ENCODE peak calls at places on chromosomes 6 and 20, in seven cellular contexts. U is prostate gland, J is fibroblast of lung, B is esophagus squamous epithelium, K is colonic mucosa, C is AG04450, G is ascending aorta. D is an unnamed sample. For H3K27me3, the result is how much of the 10 kb centered on the place peaks cover.

GRCh38 chr6:100774681-100775080 is 106.4 kb downstream of the ASCC3 start:
- DNase-seq in B (no peak), U (no peak), J (no peak), C (peak), G (no peak), K (no peak), D (no peak)

GRCh38 chr20:54995553-54995952 is 520.2 kb downstream of the DOK5 start:
- DNase-seq in B (no peak), G (no peak), U (no peak), J (no peak), K (no peak), C (no peak), D (no peak)

GRCh38 chr6:77073410-77073760 is 389.9 kb downstream of the HTR1B start:
- DNase-seq in G (no peak), B (no peak), C (no peak), U (no peak), J (no peak), K (no peak), D (no peak)

GRCh38 chr6:96899599-96899998 is 1.9 kb upstream of the NDUFAF4 start:
- DNase-seq in U (no peak), K (no peak), B (no peak), J (peak), G (no peak), C (no peak), D (no peak)

GRCh38 chr6:129084406-129084805 is 201.5 kb downstream of the LAMA2 start:
- DNase-seq in K (no peak), U (no peak), G (no peak), C (no peak), B (no peak), J (no peak), D (no peak)

GRCh38 chr20:7772376-7772775 is 167.9 kb downstream of the HAO1 start:
- DNase-seq in J (peak), U (no peak), K (no peak), B (no peak), C (peak), G (no peak), D (no peak)

GRCh38 chr6:109322825-109323580 is 59.3 kb downstream of the CD164 start:
- DNase-seq in B (no peak), U (peak), J (no peak), K (no peak), C (no peak), G (peak), D (no peak)

GRCh38 chr20:21512634-21513180 is 1.2 kb downstream of the NKX2-2 start:
- DNase-seq in G (no peak), B (no peak), K (no peak), C (no peak), J (no peak), U (no peak), D (no peak)

GRCh38 chr6:98653171-98653570 is 181.2 kb upstream of the POU3F2 start:
- DNase-seq in K (no peak), B (no peak), J (no peak), U (no peak), C (no peak), G (no peak), D (no peak)

GRCh38 chr20:63697868-63698545 is 1.6 kb downstream of the TNFRSF6B start:
- DNase-seq in B (no peak), J (no peak), G (no peak), K (no peak), C (no peak), U (no peak), D (no peak)

GRCh38 chr20:14799671-14800070 is 462.3 kb upstream of the FLRT3 start:
- DNase-seq in G (no peak), B (no peak), U (no peak), K (no peak), C (no peak), J (no peak), D (no peak)
- H3K27me3 ChIP-seq in G (under half), B (under half), U (under half), K (under half), C (under half), J (under half), D (under half)

DNA sequence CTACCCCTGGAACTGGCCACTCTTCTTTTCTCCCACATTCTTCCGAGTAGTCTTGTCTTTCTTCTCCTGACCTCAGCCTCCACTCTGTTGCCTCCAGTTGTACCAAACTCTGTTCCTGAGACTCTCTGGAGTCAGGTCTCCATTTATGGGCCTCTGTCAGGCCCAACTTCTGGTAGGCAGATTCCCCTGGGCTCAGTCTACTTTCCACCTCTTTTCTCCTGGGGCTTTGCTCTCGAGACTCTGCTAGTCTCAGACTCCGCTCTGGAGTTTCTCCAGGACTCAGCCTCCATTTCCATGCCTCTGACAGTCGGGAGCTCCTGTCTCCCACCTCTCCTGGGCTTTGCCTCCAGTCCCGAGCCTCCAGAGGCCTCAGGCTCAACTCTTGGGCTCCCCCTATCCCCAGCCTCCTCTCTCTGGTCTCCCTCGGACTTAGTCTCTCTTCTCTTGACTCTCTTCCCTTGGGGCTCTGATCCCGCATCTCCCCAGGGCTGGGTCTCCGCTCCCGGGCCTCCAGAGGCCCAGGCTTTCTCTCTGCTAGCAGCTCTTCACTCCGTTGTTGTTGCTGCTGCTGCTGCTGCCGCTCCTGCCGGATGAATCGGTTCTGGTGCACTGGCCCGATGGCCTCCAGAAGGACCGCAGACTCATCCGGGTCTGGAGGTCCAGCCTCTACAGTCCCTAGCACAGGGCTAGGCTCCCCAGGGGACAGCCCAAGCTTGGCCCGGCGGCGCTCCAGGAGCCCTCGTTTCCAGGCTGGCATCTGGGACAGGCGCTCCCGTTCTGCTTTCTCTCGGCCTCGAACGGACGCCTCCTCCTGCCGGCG is 1.1 kb downstream of the PPP1R18 start:
- DNase-seq in K (no peak), C (no peak), B (no peak), U (no peak), G (no peak), J (peak), D (no peak)
- TF ChIP-seq CTCF in K (no peak), C (peak), B (no peak), U (no peak), G (peak), J (no peak), D (peak)

DNA sequence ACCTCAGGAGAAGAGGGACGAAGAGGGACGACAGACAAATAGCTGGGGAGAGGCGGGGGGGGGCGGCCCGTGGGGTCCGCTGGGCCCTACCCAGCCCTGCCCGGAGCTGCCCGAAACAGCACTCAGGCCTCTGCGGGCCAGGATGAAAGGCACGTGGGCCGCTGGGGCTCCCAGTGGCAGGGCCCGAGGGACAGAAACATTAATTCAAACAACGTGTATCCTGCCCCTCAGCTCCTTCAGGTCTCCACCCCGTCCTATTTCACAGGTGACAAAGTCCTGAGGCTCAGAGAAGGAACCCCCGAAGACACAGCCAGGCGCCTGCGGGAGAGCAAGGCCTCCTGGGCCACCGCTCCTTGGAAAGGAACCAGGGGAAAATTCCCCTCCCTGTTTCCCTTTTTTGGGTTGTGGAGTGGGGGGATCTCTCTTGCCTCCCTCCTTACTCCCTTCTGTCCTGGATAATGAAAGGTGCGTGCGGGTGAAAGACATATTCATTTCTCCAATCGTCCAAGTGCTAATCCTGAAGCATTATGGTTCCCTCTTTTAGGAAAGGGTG is 93.3 kb downstream of the RNASET2 start:
- DNase-seq in J (no peak), C (no peak), K (no peak), U (no peak), B (no peak), G (no peak), D (no peak)
- H3K4me3 ChIP-seq in J (no peak), C (peak), K (peak), U (peak), B (peak), G (peak), D (peak)

DNA sequence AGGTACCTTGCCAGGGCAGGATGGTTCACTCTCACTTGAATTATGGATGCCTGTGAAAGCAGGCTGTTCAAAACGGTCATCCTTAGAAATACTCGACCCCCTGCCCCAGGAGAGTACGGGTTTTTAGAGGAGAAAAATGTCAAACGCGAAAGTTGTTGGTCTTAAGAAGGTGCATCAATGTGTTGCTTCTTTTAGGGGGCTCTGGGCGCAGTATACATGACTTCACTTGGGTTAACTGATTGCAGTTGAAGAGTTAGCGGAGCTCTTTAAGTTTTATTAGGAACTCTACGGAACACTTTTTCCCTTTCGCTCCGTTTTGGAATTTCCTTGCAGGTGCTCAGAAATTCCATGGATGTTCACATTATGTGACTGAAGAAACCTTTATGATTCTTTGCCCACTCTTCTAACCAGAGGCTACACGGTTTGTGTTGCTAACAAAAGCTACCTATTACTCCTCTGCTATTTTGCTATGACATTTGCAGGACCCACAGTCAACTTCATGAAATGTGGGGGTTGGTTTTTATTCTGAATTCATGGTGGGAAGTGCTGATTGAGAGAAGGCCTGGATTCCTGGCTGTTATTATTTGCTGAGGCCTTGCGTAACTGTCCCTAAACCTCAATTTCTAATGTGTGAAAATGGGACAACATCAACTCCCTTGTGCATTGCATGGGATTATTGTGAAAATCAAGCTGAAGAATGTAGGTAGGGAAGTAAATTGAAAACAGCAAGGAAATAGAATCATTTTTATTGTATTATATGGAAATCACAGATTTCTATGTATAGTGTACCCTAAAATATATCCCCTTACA is 845 bp downstream of the ENPP1 start:
- DNase-seq in J (no peak), G (no peak), B (no peak), K (no peak), C (no peak), U (no peak), D (no peak)
- H3K27me3 ChIP-seq in J (under half), G (under half), B (under half), K (under half), C (under half), U (under half), D (under half)

GRCh38 chr6:25137497-25137896 is 141.7 kb upstream of the CARMIL1 start:
- DNase-seq in G (no peak), K (no peak), J (no peak), C (no peak), B (no peak), U (no peak), D (no peak)

GRCh38 chr6:25142506-25142905 is 136.7 kb upstream of the CARMIL1 start:
- DNase-seq in B (no peak), C (no peak), G (no peak), K (no peak), U (no peak), J (no peak), D (no peak)

GRCh38 chr6:25138697-25139051 is 140.5 kb upstream of the CARMIL1 start:
- DNase-seq in U (no peak), B (no peak), J (peak), K (no peak), G (no peak), C (no peak), D (no peak)

GRCh38 chr6:25136879-25137278 is 142.3 kb upstream of the CARMIL1 start:
- DNase-seq in B (no peak), U (no peak), J (no peak), G (no peak), C (no peak), K (no peak), D (no peak)

GRCh38 chr6:25138024-25138696 is 141.0 kb upstream of the CARMIL1 start:
- DNase-seq in U (peak), K (peak), B (no peak), G (no peak), J (peak), C (peak), D (peak)
- TF ChIP-seq CTCF in U (no peak), K (no peak), B (peak), G (peak), J (no peak), C (peak), D (peak)

D was measured in BJ.